ENCODE peak calls at places on chromosomes 4 and X, in nine cellular contexts. M is astrocyte of the spinal cord, Z is HT-29, N is fibroblast of lung, D is GM12891, G is SIG-M5, S is B cell, B is SW 1271, C is OCI-LY7. K is an unnamed sample.
A peak's percentile ranks its signal among the peaks of the same experiment; 100 is the strongest.

GRCh38 chr4:110614173-110614948 is 8.5 kb downstream of the PITX2 start:
- DNase-seq in M (no peak), Z (no peak), N (no peak), D (no peak), G (no peak), S (no peak), B (no peak), C (no peak), K (no peak)

GRCh38 chr4:105092356-105092755 is 54.3 kb upstream of the TET2 start:
- DNase-seq in M (peak; percentile 89), Z (peak; percentile 10), N (peak; percentile 90), D (no peak), G (no peak), S (no peak), B (no peak), C (no peak), K (no peak)

GRCh38 chr4:53908661-53909078 is 155.7 kb downstream of the CHIC2 start:
- DNase-seq in M (peak; percentile 89), Z (peak; percentile 86), N (peak; percentile 94), D (no peak), G (peak; percentile 39), S (peak; percentile 47), B (peak; percentile 53), C (peak; percentile 72), K (peak; percentile 37)

GRCh38 chr4:68476191-68476590 is 28.9 kb downstream of the TMPRSS11E start:
- DNase-seq in M (no peak), Z (no peak), N (peak; percentile 47), D (no peak), G (no peak), S (no peak), B (no peak), C (no peak), K (no peak)

GRCh38 chr4:37666625-37667071 is 19.5 kb downstream of the RELL1 start:
- DNase-seq in M (peak; percentile 86), Z (peak; percentile 86), N (peak; percentile 94), D (no peak), G (no peak), S (no peak), B (peak; percentile 91), C (no peak), K (no peak)

GRCh38 chrX:72308566-72309296 is 3.0 kb upstream of the CITED1 start:
- DNase-seq in M (peak; percentile 67), Z (peak; percentile 61), N (peak; percentile 70), D (no peak), G (no peak), S (peak; percentile 37), B (no peak), C (no peak), K (peak; percentile 19)

GRCh38 chr4:141247430-141247780 is 26.7 kb downstream of the ZNF330 start:
- DNase-seq in M (no peak), Z (no peak), N (no peak), D (no peak), G (no peak), S (no peak), B (no peak), C (no peak), K (no peak)

GRCh38 chrX:40867352-40867751 is 132.0 kb upstream of the MED14 start:
- DNase-seq in M (peak; percentile 52), Z (no peak), N (peak; percentile 80), D (no peak), G (no peak), S (no peak), B (peak; percentile 1), C (no peak), K (no peak)

GRCh38 chrX:71253253-71254091 is 468 bp downstream of the ZMYM3 start:
- DNase-seq in M (peak; percentile 25), Z (peak; percentile 35), N (peak; percentile 36), D (no peak), G (no peak), S (peak; percentile 50), B (peak; percentile 11), C (peak; percentile 53), K (peak; percentile 42)

GRCh38 chr4:38665846-38666490 is 2.0 kb downstream of the KLF3 start:
- DNase-seq in M (no peak), Z (peak; percentile 60), N (no peak), D (no peak), G (no peak), S (no peak), B (no peak), C (no peak), K (no peak)

GRCh38 chr4:185384877-185385465 is 10.8 kb downstream of the LRP2BP start:
- DNase-seq in M (no peak), Z (no peak), N (no peak), D (no peak), G (no peak), S (no peak), B (no peak), C (no peak), K (no peak)

GRCh38 chrX:81294101-81294500 is 92.2 kb downstream of the SH3BGRL start:
- DNase-seq in M (no peak), Z (no peak), N (no peak), D (no peak), G (no peak), S (no peak), B (no peak), C (no peak), K (no peak)

GRCh38 chrX:72041166-72041565 is 90.5 kb downstream of the RTL5 start:
- DNase-seq in M (no peak), Z (no peak), N (no peak), D (no peak), G (no peak), S (no peak), B (no peak), C (no peak), K (no peak)

GRCh38 chr4:149063007-149063406 is 620.8 kb upstream of the NR3C2 start:
- DNase-seq in M (no peak), Z (no peak), N (no peak), D (no peak), G (no peak), S (no peak), B (no peak), C (no peak), K (no peak)

GRCh38 chr4:148514041-148514440 is 71.8 kb upstream of the NR3C2 start:
- DNase-seq in M (no peak), Z (no peak), N (peak; percentile 43), D (no peak), G (no peak), S (no peak), B (peak; percentile 1), C (no peak), K (no peak)

GRCh38 chr4:38385286-38386010 is 278.6 kb upstream of the KLF3 start:
- DNase-seq in M (no peak), Z (peak; percentile 83), N (peak; percentile 41), D (no peak), G (no peak), S (no peak), B (no peak), C (no peak), K (no peak)

GRCh38 chrX:129721870-129722269 is 16.9 kb upstream of the XPNPEP2 start:
- DNase-seq in M (no peak), Z (no peak), N (no peak), D (no peak), G (no peak), S (no peak), B (no peak), C (no peak), K (no peak)

GRCh38 chr4:56655209-56655626 is 25.9 kb downstream of the HOPX start:
- DNase-seq in M (peak; percentile 49), Z (no peak), N (peak; percentile 40), D (no peak), G (no peak), S (peak; percentile 23), B (no peak), C (no peak), K (peak; percentile 51)

GRCh38 chr4:136935305-136935704 is 597.0 kb downstream of the PCDH18 start:
- DNase-seq in M (no peak), Z (no peak), N (no peak), D (no peak), G (no peak), S (no peak), B (no peak), C (no peak), K (no peak)

GRCh38 chrX:39907964-39908616 is 189.7 kb downstream of the BCOR start:
- DNase-seq in M (peak; percentile 91), Z (peak; percentile 17), N (peak; percentile 95), D (no peak), G (no peak), S (no peak), B (peak; percentile 36), C (no peak), K (no peak)

GRCh38 chr4:79823148-79823763 is 249.8 kb downstream of the ANTXR2 start:
- DNase-seq in M (peak; percentile 32), Z (no peak), N (peak; percentile 82), D (no peak), G (no peak), S (no peak), B (no peak), C (no peak), K (no peak)

GRCh38 chrX:72652132-72652531 is 62.0 kb downstream of the PHKA1 start:
- DNase-seq in M (no peak), Z (no peak), N (no peak), D (no peak), G (no peak), S (no peak), B (no peak), C (no peak), K (no peak)

GRCh38 chr4:19508442-19508841 is 743.3 kb upstream of the SLIT2 start:
- DNase-seq in M (no peak), Z (no peak), N (peak; percentile 63), D (no peak), G (no peak), S (no peak), B (no peak), C (no peak), K (no peak)

GRCh38 chr4:169458575-169458974 is 153.8 kb downstream of the NEK1 start:
- DNase-seq in M (no peak), Z (no peak), N (no peak), D (no peak), G (no peak), S (no peak), B (no peak), C (no peak), K (no peak)

GRCh38 chr4:151555151-151555945 is 146.4 kb downstream of the FHIP1A start:
- DNase-seq in M (peak; percentile 39), Z (no peak), N (peak; percentile 30), D (no peak), G (no peak), S (no peak), B (no peak), C (no peak), K (no peak)

GRCh38 chr4:100742045-100742444 is 224.2 kb upstream of the EMCN start:
- DNase-seq in M (peak; percentile 29), Z (peak; percentile 51), N (peak; percentile 63), D (no peak), G (no peak), S (peak; percentile 6), B (no peak), C (peak; percentile 2), K (no peak)

GRCh38 chr4:52192697-52193096 is 141.6 kb downstream of the SPATA18 start:
- DNase-seq in M (no peak), Z (peak; percentile 6), N (no peak), D (no peak), G (no peak), S (no peak), B (no peak), C (no peak), K (no peak)

GRCh38 chr4:576245-576821 is at the start of gene TMEM271:
- DNase-seq in M (no peak), Z (no peak), N (no peak), D (no peak), G (no peak), S (no peak), B (no peak), C (no peak), K (no peak)

GRCh38 chr4:170729897-170730296 is 640.1 kb upstream of the AADAT start:
- DNase-seq in M (no peak), Z (no peak), N (no peak), D (no peak), G (no peak), S (no peak), B (no peak), C (no peak), K (no peak)

GRCh38 chr4:54683616-54684346 is 26.0 kb downstream of the KIT start:
- DNase-seq in M (peak; percentile 14), Z (peak; percentile 74), N (no peak), D (no peak), G (no peak), S (peak; percentile 68), B (no peak), C (peak; percentile 37), K (peak; percentile 56)

GRCh38 chr4:39505581-39505980 is 21.7 kb downstream of the UGDH start:
- DNase-seq in M (no peak), Z (no peak), N (no peak), D (no peak), G (no peak), S (no peak), B (no peak), C (no peak), K (no peak)